ENCODE peak calls at places on chromosomes 16 and 17, in seven cellular contexts. O, J, W, T, Z, Q and E are unnamed samples.

GRCh38 chr16:1615761-1616160 is 3.6 kb downstream of the CRAMP1 start:
- DNase-seq in J (no peak), Q (no peak), O (no peak), Z (no peak), T (no peak), W (no peak), E (no peak)

GRCh38 chr17:55067697-55068439 is 99.3 kb downstream of the STXBP4 start:
- DNase-seq in J (no peak), O (no peak), T (no peak), W (no peak), Q (no peak), Z (no peak), E (no peak)

GRCh38 chr17:30956764-30957374 is 14.0 kb upstream of the RNF135 start:
- DNase-seq in Q (no peak), W (no peak), Z (peak), J (no peak), T (no peak), O (no peak), E (no peak)

GRCh38 chr17:59038734-59039133 is 67.9 kb downstream of the TRIM37 start:
- DNase-seq in J (peak), T (no peak), Z (no peak), O (no peak), W (no peak), Q (no peak), E (peak)

GRCh38 chr17:6780886-6781285 is 4.9 kb downstream of the FBXO39 start:
- DNase-seq in T (no peak), O (no peak), W (no peak), J (no peak), Q (no peak), Z (no peak), E (peak)

GRCh38 chr16:3035289-3035971 is 1.3 kb downstream of the BICDL2 start:
- DNase-seq in Q (no peak), O (no peak), Z (no peak), W (no peak), T (no peak), J (no peak), E (no peak)

GRCh38 chr16:31216552-31217530 is at the start of gene PYDC1:
- DNase-seq in Z (peak), Q (no peak), J (no peak), O (no peak), W (no peak), T (no peak), E (peak)

GRCh38 chr17:59372138-59372751 is 40.8 kb downstream of the YPEL2 start:
- DNase-seq in T (peak), J (peak), Q (peak), Z (no peak), W (peak), O (peak), E (peak)

GRCh38 chr17:57861737-57862409 is 12.0 kb upstream of the MRPS23 start:
- DNase-seq in J (no peak), O (no peak), T (peak), W (peak), Q (peak), Z (peak), E (no peak)

GRCh38 chr16:5176505-5176904 is 78.9 kb upstream of the EEF2KMT start:
- DNase-seq in O (no peak), T (no peak), J (no peak), W (no peak), Q (no peak), Z (peak), E (peak)

GRCh38 chr17:77909816-77910215 is 48.7 kb upstream of the TNRC6C start:
- DNase-seq in J (no peak), Z (peak), O (no peak), T (no peak), Q (no peak), W (no peak), E (no peak)

GRCh38 chr17:79840989-79841286 is 1.7 kb upstream of the CBX4 start:
- DNase-seq in W (no peak), J (no peak), T (no peak), O (no peak), Z (no peak), Q (no peak), E (peak)

GRCh38 chr17:6212766-6213165 is 142.6 kb downstream of the WSCD1 start:
- DNase-seq in T (no peak), Q (no peak), J (no peak), O (no peak), W (no peak), Z (no peak), E (no peak)

GRCh38 chr17:78716814-78717393 is 65.2 kb downstream of the CYTH1 start:
- DNase-seq in J (no peak), T (peak), W (no peak), Q (peak), O (peak), Z (peak), E (peak)

GRCh38 chr16:8590161-8590688 is at the start of gene TMEM114:
- DNase-seq in Q (no peak), W (no peak), T (no peak), J (no peak), Z (peak), O (no peak), E (no peak)

GRCh38 chr16:81480856-81481821 is 36.5 kb downstream of the CMIP start:
- DNase-seq in O (peak), Z (no peak), T (peak), J (no peak), Q (peak), W (peak), E (peak)

GRCh38 chr17:45437461-45438283 is 5.0 kb upstream of the ARHGAP27 start:
- DNase-seq in W (no peak), T (no peak), Z (no peak), O (no peak), Q (no peak), J (no peak), E (no peak)

GRCh38 chr17:50199211-50199633 is 2.2 kb downstream of the COL1A1 start:
- DNase-seq in O (no peak), W (no peak), J (no peak), T (no peak), Q (no peak), Z (no peak), E (no peak)

GRCh38 chr17:78075011-78075410 is 53.5 kb downstream of the TMC6 start:
- DNase-seq in T (no peak), O (no peak), W (no peak), Z (no peak), J (no peak), Q (no peak), E (no peak)

GRCh38 chr17:64174686-64175456 is 44.9 kb upstream of the ERN1 start:
- DNase-seq in T (peak), W (no peak), Q (peak), J (no peak), Z (no peak), O (no peak), E (no peak)

GRCh38 chr16:87326151-87326571 is 9.0 kb upstream of the C16orf95 start:
- DNase-seq in Q (no peak), O (no peak), T (no peak), J (no peak), W (no peak), Z (no peak), E (no peak)

GRCh38 chr17:2436516-2436915 is 35.7 kb upstream of the MNT start:
- DNase-seq in T (no peak), J (no peak), Q (no peak), O (no peak), W (no peak), Z (no peak), E (no peak)

GRCh38 chr16:47578573-47578972 is 117.4 kb downstream of the PHKB start:
- DNase-seq in J (no peak), W (no peak), Z (no peak), O (no peak), Q (no peak), T (no peak), E (no peak)

GRCh38 chr17:57478433-57478832 is 222.1 kb downstream of the MSI2 start:
- DNase-seq in J (no peak), O (no peak), Z (no peak), T (no peak), Q (no peak), W (no peak), E (no peak)

GRCh38 chr17:36209575-36209974 is 1.3 kb upstream of the CCL4L2 start:
- DNase-seq in W (no peak), Q (no peak), J (no peak), T (no peak), O (no peak), Z (no peak), E (no peak)

GRCh38 chr17:76540381-76541300 is 797 bp downstream of the PRCD start:
- DNase-seq in W (peak), J (peak), O (peak), Z (peak), Q (peak), T (peak), E (peak)
- TF ChIP-seq CTCF in W (no peak), J (peak), O (no peak), Z (no peak), Q (peak), T (no peak), E (no peak)

DNA sequence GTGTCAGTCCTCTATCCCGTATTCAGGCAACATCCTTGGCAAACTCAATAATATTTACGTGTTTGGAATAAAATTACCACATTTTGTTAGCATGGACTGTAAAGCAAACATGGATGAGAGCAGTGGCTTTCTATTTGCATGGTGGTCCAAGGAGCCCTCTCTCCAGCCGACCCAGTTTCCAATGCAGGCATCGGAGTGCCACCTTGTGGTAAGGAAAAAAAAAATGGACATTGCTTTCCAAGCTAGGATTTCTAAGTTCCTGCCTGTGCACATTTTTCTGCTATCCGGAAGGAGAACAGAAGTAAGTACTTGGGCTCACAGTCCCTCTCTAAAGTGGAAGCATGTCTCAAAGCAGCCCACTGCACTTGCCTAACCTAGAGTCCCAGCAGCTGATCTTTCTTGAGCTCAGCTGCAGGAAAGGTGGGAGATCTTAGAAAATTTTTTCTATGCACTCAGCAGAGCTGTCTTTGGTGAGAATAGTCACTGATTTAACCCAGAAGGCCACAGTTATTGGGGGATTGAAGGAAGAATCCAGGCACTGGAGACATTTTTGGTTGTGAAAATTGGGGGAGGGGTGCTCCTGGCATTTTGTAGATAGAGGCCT is 46.0 kb upstream of the ERCC4 start:
- DNase-seq in T (no peak), Z (peak), O (no peak), J (no peak), W (no peak), Q (no peak), E (no peak)
- TF ChIP-seq CTCF in T (no peak), Z (peak), O (no peak), J (peak), W (peak), Q (peak), E (no peak)

GRCh38 chr17:4160294-4160859 is 17.4 kb downstream of the CYB5D2 start:
- DNase-seq in W (no peak), Q (no peak), T (no peak), O (no peak), Z (no peak), J (no peak), E (no peak)

GRCh38 chr17:4161560-4162221 is 18.7 kb downstream of the CYB5D2 start:
- DNase-seq in Q (no peak), W (no peak), Z (peak), O (no peak), J (no peak), T (no peak), E (no peak)

GRCh38 chr17:4159761-4160160 is 16.8 kb downstream of the CYB5D2 start:
- DNase-seq in Q (no peak), J (no peak), O (no peak), W (no peak), T (no peak), Z (no peak), E (no peak)

GRCh38 chr17:4162366-4162765 is 19.4 kb downstream of the CYB5D2 start:
- DNase-seq in W (no peak), O (no peak), T (no peak), Z (no peak), J (no peak), Q (no peak), E (no peak)

GRCh38 chr17:4161179-4161559 is 18.2 kb downstream of the CYB5D2 start:
- DNase-seq in O (no peak), W (no peak), J (peak), T (peak), Q (peak), Z (no peak), E (no peak)
- TF ChIP-seq CTCF in O (no peak), W (no peak), J (peak), T (no peak), Q (peak), Z (no peak), E (no peak)

DNA sequence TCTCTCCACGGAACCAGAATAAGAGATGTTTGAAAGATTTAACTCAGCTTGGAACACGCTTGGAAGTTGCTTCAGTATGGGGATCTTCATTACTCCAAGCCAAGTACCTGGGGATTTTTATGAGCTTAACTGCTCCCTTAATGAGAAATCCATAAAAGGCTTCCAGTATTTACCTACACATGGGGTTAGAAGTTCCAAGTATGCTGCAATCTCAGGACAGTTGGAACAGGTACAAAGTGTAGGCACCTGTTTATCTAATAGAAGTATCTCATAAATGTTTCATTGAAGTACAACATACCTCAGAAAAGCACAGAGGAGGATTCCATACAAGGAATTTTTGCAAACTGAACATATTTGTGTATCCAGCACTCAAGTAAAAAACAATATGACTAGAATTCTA is 161.6 kb upstream of the PIRT start:
- DNase-seq in J (no peak), W (no peak), T (no peak), Q (no peak), O (no peak), Z (no peak), E (no peak)
- TF ChIP-seq CTCF in J (no peak), W (no peak), T (no peak), Q (no peak), O (no peak), Z (no peak), E (no peak)

GRCh38 chr17:56395787-56396186 is 197.7 kb upstream of the NOG start:
- DNase-seq in Q (no peak), O (no peak), W (no peak), J (no peak), T (no peak), Z (no peak), E (no peak)

GRCh38 chr17:56389356-56389755 is 204.1 kb upstream of the NOG start:
- DNase-seq in J (no peak), Z (no peak), T (no peak), W (no peak), Q (no peak), O (no peak), E (no peak)

GRCh38 chr17:56392274-56392673 is 201.2 kb upstream of the NOG start:
- DNase-seq in T (no peak), J (no peak), W (no peak), Q (no peak), Z (no peak), O (no peak), E (no peak)

DNA sequence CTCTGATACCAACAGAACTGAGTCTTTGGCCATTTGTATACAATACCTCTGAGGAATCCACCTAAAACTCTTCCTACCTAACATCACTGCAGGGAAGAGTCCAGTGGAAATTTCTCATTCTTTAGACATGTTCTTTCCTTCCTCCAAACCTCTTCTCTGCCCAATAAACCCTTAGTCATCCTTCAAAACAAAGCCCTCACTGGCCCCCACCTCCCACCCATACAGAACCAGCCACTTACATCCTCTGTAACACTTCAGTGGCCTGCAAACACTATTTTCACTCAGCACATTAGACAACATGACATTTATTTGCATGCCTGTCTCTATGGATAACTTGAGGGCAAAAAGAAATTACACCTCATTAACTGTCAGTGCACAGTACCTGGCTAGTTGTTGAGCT is 200.3 kb upstream of the NOG start:
- DNase-seq in J (no peak), Z (no peak), O (no peak), Q (no peak), T (no peak), W (no peak), E (no peak)
- TF ChIP-seq CTCF in J (no peak), Z (no peak), O (no peak), Q (no peak), T (no peak), W (no peak), E (no peak)

GRCh38 chr17:3861761-3862681 is 16.0 kb upstream of the NCBP3 start:
- DNase-seq in Z (no peak), O (no peak), Q (no peak), T (no peak), J (no peak), W (no peak), E (no peak)
- TF ChIP-seq CTCF in Z (no peak), O (no peak), Q (no peak), T (no peak), J (no peak), W (no peak), E (no peak)

GRCh38 chr16:56206951-56207350 is 15.7 kb downstream of the GNAO1 start:
- DNase-seq in Z (no peak), J (no peak), T (no peak), O (no peak), W (no peak), Q (no peak), E (no peak)

GRCh38 chr16:56203052-56203451 is 11.8 kb downstream of the GNAO1 start:
- DNase-seq in Q (peak), O (peak), W (peak), J (no peak), T (no peak), Z (peak), E (peak)

GRCh38 chr16:56211471-56211944 is 20.2 kb downstream of the GNAO1 start:
- DNase-seq in J (no peak), Q (no peak), O (no peak), T (no peak), Z (no peak), W (no peak), E (no peak)

GRCh38 chr16:56204836-56205235 is 13.5 kb downstream of the GNAO1 start:
- DNase-seq in Z (no peak), O (no peak), W (no peak), J (no peak), T (no peak), Q (no peak), E (no peak)

DNA sequence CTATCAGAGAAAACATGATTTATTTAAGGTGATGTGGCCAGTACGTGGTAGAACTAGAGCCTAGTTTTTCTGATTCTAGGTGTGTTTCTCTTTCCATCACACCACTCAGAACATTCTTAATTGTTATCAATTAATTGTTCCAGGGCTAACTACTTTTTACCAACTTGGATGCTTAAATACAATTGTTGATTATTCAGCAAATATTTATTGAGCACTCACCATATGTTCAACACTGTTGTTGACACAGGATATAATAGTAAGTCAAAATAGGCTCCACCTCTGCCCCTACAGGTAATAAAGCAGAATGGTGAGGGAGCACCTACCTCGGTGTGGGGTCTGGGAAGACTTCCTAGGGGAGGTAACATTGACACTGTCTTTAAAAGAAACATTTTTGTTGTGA is 16.1 kb downstream of the GNAO1 start:
- DNase-seq in Q (no peak), J (no peak), O (no peak), W (no peak), Z (no peak), T (no peak), E (no peak)
- TF ChIP-seq CTCF in Q (no peak), J (no peak), O (no peak), W (no peak), Z (no peak), T (no peak), E (no peak)